ENCODE peak calls at places on chromosome 6, in five cellular contexts. S is kidney glomerular epithelial cell, D is GM13977, Z is NCI-H748 treated with DMSO at 0.1 percent for 48 hours, Y is upper lobe of right lung. B is an unnamed sample.

GRCh38 chr6:137717074-137718073 is 149.7 kb upstream of the TNFAIP3 start:
- DNase-seq in S (no peak), D (no peak), Z (peak; percentile 97), Y (no peak), B (no peak)

GRCh38 chr6:138431276-138432062 is 27.4 kb downstream of the HEBP2 start:
- DNase-seq in S (no peak), D (no peak), Z (no peak), Y (no peak), B (peak; percentile 58)

GRCh38 chr6:108343894-108344293 is 49.0 kb downstream of the AFG1L start:
- DNase-seq in S (no peak), D (no peak), Z (no peak), Y (no peak), B (no peak)

GRCh38 chr6:63352587-63353281 is 33.0 kb upstream of the LGSN start:
- DNase-seq in S (peak; percentile 70), D (peak; percentile 43), Z (peak; percentile 43), Y (no peak), B (peak; percentile 53)

GRCh38 chr6:130517444-130517931 is 151.7 kb downstream of the TMEM200A start:
- DNase-seq in S (peak; percentile 19), D (peak; percentile 68), Z (no peak), Y (no peak), B (no peak)

GRCh38 chr6:13794184-13794583 is 20.2 kb downstream of the MCUR1 start:
- DNase-seq in S (no peak), D (no peak), Z (no peak), Y (no peak), B (no peak)

GRCh38 chr6:75208564-75209431 is 2.9 kb upstream of the COL12A1 start:
- DNase-seq in S (peak; percentile 84), D (peak; percentile 72), Z (peak; percentile 28), Y (peak; percentile 89), B (peak; percentile 93)

GRCh38 chr6:101090281-101090680 is 209.2 kb upstream of the ASCC3 start:
- DNase-seq in S (no peak), D (no peak), Z (no peak), Y (no peak), B (no peak)

GRCh38 chr6:4732691-4733315 is 43.4 kb upstream of the CDYL start:
- DNase-seq in S (peak; percentile 88), D (no peak), Z (no peak), Y (no peak), B (peak; percentile 53)

GRCh38 chr6:69231983-69232382 is 564.8 kb downstream of the LMBRD1 start:
- DNase-seq in S (no peak), D (no peak), Z (no peak), Y (no peak), B (no peak)

GRCh38 chr6:85594197-85594930 is 706 bp upstream of the SNX14 start:
- DNase-seq in S (peak; percentile 20), D (peak; percentile 29), Z (peak; percentile 44), Y (peak; percentile 67), B (no peak)

GRCh38 chr6:89269981-89270380 is 45.1 kb downstream of the GABRR2 start:
- DNase-seq in S (no peak), D (no peak), Z (no peak), Y (no peak), B (no peak)